ENCODE peak calls at places on chromosomes 6 and 20, in eight cellular contexts. N is fibroblast of the aortic adventitia; M is A549; U is upper lobe of right lung; L is fibroblast of lung; T is AG10803; H is BE2C; P is CD8-positive, alpha-beta T cell. V is an unnamed sample.

GRCh38 chr6:1136415-1136774 is 175.5 kb upstream of the FOXQ1 start:
- DNase-seq in U (no peak), N (peak), P (no peak), H (no peak), L (peak), M (no peak), T (peak), V (peak)

GRCh38 chr6:61977116-61977515 is 308.9 kb downstream of the KHDRBS2 start:
- DNase-seq in L (no peak), P (no peak), H (no peak), U (no peak), N (no peak), T (no peak), M (no peak), V (no peak)

GRCh38 chr20:17227669-17228623 is 1.1 kb downstream of the PCSK2 start:
- DNase-seq in T (peak), H (no peak), L (no peak), U (peak), M (no peak), P (no peak), N (no peak), V (peak)

GRCh38 chr6:132392792-132393191 is 8.5 kb downstream of the MOXD1 start:
- DNase-seq in P (no peak), U (no peak), M (no peak), N (peak), L (no peak), H (no peak), T (no peak), V (peak)

GRCh38 chr6:99521557-99522286 is 6.5 kb upstream of the USP45 start:
- DNase-seq in P (no peak), U (no peak), H (no peak), N (peak), M (no peak), T (peak), L (peak), V (peak)

GRCh38 chr6:19375613-19376012 is 461.6 kb upstream of the ID4 start:
- DNase-seq in M (no peak), H (no peak), P (no peak), T (no peak), U (no peak), N (no peak), L (no peak), V (no peak)

GRCh38 chr20:21387528-21387927 is 9.8 kb downstream of the NKX2-4 start:
- DNase-seq in M (no peak), P (no peak), T (no peak), U (no peak), L (no peak), N (no peak), H (no peak), V (no peak)

GRCh38 chr20:20073851-20074252 is 21.5 kb downstream of the CFAP61 start:
- DNase-seq in U (no peak), L (no peak), P (no peak), T (no peak), H (no peak), M (no peak), N (no peak), V (no peak)

GRCh38 chr6:138397128-138397814 is 6.8 kb upstream of the HEBP2 start:
- DNase-seq in N (no peak), H (no peak), L (peak), M (no peak), U (no peak), P (no peak), T (peak), V (peak)

GRCh38 chr6:26490576-26490964 is 9.5 kb upstream of the BTN1A1 start:
- DNase-seq in H (no peak), T (no peak), U (no peak), M (no peak), N (no peak), P (no peak), L (no peak), V (no peak)

GRCh38 chr20:50536333-50536732 is 26.1 kb downstream of the PTPN1 start:
- DNase-seq in N (no peak), U (no peak), M (no peak), T (no peak), L (no peak), P (no peak), H (no peak), V (no peak)

GRCh38 chr20:24770628-24771556 is 178.2 kb upstream of the CST7 start:
- DNase-seq in P (no peak), M (no peak), H (no peak), L (no peak), U (no peak), N (no peak), T (no peak), V (no peak)
- H3K4me3 ChIP-seq in P (no peak), M (no peak), H (no peak), L (no peak), U (no peak), N (no peak), T (no peak), V (no peak)

GRCh38 chr6:149864578-149865535 is 698 bp upstream of the LRP11 start:
- DNase-seq in L (peak), U (no peak), H (peak), N (peak), T (peak), P (peak), M (peak), V (peak)
- TF ChIP-seq CTCF in L (peak), U (peak), H (peak), N (peak), T (peak), P (peak), M (peak), V (peak)

DNA sequence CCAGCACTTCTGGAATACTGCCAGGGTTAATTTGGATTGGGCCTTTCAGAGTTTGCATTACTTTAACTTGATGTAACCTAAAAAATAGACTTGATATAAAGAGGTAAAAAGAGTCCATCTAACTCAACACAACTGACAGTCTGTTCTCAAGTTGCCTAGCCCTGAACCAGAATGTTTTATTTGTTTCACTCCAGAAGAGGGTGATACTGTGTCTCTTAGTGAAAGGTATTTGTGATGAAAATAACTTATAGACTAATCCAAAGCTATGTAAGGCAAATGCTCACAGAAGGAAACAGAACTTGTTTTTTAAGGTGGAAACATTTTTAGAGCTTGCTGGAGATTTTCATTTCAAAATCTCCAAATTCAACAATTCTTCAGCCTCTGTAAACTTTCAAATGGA is 469.1 kb upstream of the RUNX2 start:
- DNase-seq in N (peak), T (peak), L (peak), P (no peak), H (no peak), U (no peak), M (no peak), V (peak)
- H3K4me3 ChIP-seq in N (no peak), T (no peak), L (no peak), P (no peak), H (no peak), U (no peak), M (no peak), V (no peak)

GRCh38 chr20:14698125-14698524 is 360.7 kb upstream of the FLRT3 start:
- DNase-seq in H (no peak), L (no peak), T (no peak), P (no peak), N (no peak), U (no peak), M (no peak), V (no peak)
- TF ChIP-seq CTCF in H (no peak), L (no peak), T (no peak), P (no peak), N (no peak), U (no peak), M (no peak), V (no peak)

GRCh38 chr6:6703720-6704422 is 115.4 kb downstream of the LY86 start:
- DNase-seq in H (no peak), N (no peak), M (no peak), L (no peak), T (no peak), U (no peak), P (no peak), V (no peak)
- H3K4me3 ChIP-seq in H (no peak), N (no peak), M (no peak), L (no peak), T (no peak), U (no peak), P (no peak), V (no peak)

GRCh38 chr6:36563237-36563927 is 16.1 kb upstream of the STK38 start:
- DNase-seq in P (no peak), L (no peak), T (no peak), U (no peak), N (peak), H (no peak), M (no peak), V (peak)

GRCh38 chr6:36570264-36570663 is 23.0 kb upstream of the STK38 start:
- DNase-seq in L (no peak), P (no peak), T (no peak), N (no peak), H (no peak), U (no peak), M (no peak), V (no peak)

GRCh38 chr6:36563928-36564284 is 16.6 kb upstream of the STK38 start:
- DNase-seq in T (no peak), L (no peak), M (no peak), U (no peak), H (no peak), N (no peak), P (no peak), V (no peak)

GRCh38 chr6:36571122-36572043 is 22.8 kb upstream of the SRSF3 start:
- DNase-seq in P (no peak), T (no peak), N (no peak), H (no peak), U (no peak), M (no peak), L (no peak), V (no peak)

DNA sequence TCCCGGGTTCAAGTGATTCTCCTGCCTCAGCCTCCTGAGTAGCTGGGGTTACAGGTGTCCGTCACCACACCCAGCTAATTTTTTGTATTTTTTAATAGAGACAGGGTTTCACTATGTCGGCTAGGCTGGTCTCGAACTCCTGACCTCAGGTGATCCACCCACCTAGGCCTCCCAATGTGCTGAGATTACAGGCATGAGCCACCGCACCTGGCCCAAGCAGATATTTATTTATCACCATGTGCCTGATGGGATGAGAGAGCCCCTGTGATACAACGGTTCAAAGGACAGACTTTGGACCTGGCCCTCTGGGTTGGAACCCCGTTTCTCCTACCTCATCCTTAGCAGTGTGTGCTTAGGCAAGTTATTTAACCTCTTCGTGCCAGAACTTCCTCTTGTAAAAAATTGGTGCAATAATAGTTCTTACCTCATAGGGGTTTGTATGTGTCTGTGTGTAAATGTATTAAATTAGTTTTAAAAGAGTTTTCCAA is 19.2 kb upstream of the STK38 start:
- DNase-seq in P (no peak), N (no peak), U (no peak), L (no peak), T (no peak), H (no peak), M (no peak), V (no peak)
- TF ChIP-seq CTCF in P (no peak), N (no peak), U (no peak), L (no peak), T (no peak), H (no peak), M (no peak), V (no peak)

GRCh38 chr6:147849401-147849800 is 340.9 kb downstream of the SAMD5 start:
- DNase-seq in M (no peak), H (no peak), U (no peak), T (no peak), L (no peak), P (no peak), N (no peak), V (no peak)

GRCh38 chr6:147852772-147853171 is 344.3 kb downstream of the SAMD5 start:
- DNase-seq in P (no peak), L (no peak), H (no peak), T (no peak), M (no peak), U (no peak), N (no peak), V (no peak)

GRCh38 chr6:147855823-147856222 is 347.3 kb downstream of the SAMD5 start:
- DNase-seq in M (no peak), L (peak), P (no peak), H (no peak), N (no peak), T (no peak), U (no peak), V (no peak)

GRCh38 chr6:147856687-147857086 is 348.2 kb downstream of the SAMD5 start:
- DNase-seq in M (no peak), N (no peak), T (no peak), H (no peak), P (no peak), U (no peak), L (no peak), V (no peak)

GRCh38 chr6:147853574-147853973 is 345.1 kb downstream of the SAMD5 start:
- DNase-seq in P (no peak), M (no peak), U (no peak), L (no peak), H (no peak), N (no peak), T (no peak), V (no peak)
- H3K4me3 ChIP-seq in P (no peak), M (no peak), U (no peak), L (no peak), H (no peak), N (no peak), T (no peak), V (no peak)

GRCh38 chr6:44245912-44246662 is 814 bp upstream of the HSP90AB1 start:
- DNase-seq in U (peak), M (peak), T (peak), N (peak), P (peak), H (peak), L (peak), V (peak)
- TF ChIP-seq CTCF in U (peak), M (peak), T (peak), N (peak), P (no peak), H (peak), L (no peak), V (peak)

DNA sequence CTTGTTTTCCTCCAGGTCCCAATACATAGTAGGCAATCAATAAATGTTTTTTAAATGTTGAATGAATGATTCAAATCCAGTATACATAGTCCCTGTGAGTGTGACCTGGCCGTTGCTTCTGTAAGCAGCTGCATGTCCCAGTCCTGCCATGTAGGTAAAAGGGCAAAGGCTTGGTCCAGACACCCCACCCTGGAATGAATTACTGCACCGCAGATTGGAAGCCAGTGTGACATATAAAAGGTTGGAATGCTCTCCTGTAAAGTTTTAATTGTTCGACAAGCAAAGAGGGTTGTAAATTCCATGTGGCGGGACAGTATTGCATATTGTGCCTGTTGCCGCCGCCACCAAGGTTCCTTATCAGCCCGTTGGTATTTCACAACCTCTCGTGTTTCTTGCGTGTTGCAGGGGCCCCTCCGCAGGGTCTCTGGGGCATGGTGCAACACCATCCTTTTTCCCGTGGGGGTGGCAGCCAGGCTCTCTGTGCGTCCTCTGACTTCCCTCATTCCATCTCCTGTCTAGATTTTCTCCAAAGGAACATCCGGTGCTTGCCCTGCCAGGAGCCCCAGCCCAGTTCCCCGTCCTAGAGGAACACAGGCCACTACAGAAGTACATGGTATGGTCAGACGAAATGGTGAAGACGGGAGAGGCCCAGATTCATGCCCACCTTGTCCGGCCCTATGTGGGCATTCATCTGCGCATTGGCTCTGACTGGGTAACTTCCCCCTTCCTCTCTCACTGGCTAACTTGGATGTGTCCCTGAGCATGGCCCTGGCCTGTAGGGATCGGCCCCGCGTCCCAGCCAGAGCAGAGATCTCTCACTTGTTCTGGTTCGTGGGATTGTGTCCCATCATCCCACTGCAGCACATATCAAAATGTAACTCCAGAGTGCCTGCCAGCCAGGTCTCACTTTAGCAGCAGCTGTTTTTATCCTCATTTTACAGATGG is 20.3 kb downstream of the POFUT1 start:
- DNase-seq in H (no peak), P (no peak), M (no peak), T (no peak), U (peak), N (peak), L (no peak), V (no peak)
- H3K4me3 ChIP-seq in H (no peak), P (no peak), M (no peak), T (no peak), U (no peak), N (no peak), L (no peak), V (no peak)

GRCh38 chr6:113458368-113459010 is 398.7 kb upstream of the MARCKS start:
- DNase-seq in P (no peak), H (no peak), T (no peak), M (no peak), L (no peak), U (no peak), N (no peak), V (peak)

GRCh38 chr6:113457751-113458150 is 399.4 kb upstream of the MARCKS start:
- DNase-seq in N (no peak), T (no peak), M (no peak), U (no peak), H (no peak), L (no peak), P (no peak), V (no peak)

GRCh38 chr6:113464959-113465358 is 392.2 kb upstream of the MARCKS start:
- DNase-seq in H (no peak), N (peak), T (peak), P (no peak), U (no peak), L (peak), M (peak), V (peak)

GRCh38 chr6:113464536-113464935 is 392.6 kb upstream of the MARCKS start:
- DNase-seq in U (no peak), N (no peak), M (no peak), L (no peak), T (no peak), P (no peak), H (no peak), V (no peak)

GRCh38 chr6:113461153-113461897 is 395.8 kb upstream of the MARCKS start:
- DNase-seq in T (no peak), H (peak), U (no peak), L (no peak), N (peak), M (no peak), P (no peak), V (peak)
- TF ChIP-seq CTCF in T (no peak), H (peak), U (peak), L (peak), N (peak), M (no peak), P (no peak), V (peak)

V was measured in choroid plexus epithelial cell.